ENCODE peak calls at places on chromosomes 16 and 17, in seven cellular contexts. One of them, this sample, is unnamed.
A peak's percentile ranks its signal among the peaks of the same experiment; 100 is the strongest.

GRCh38 chr16:13421726-13422125 is 498.2 kb upstream of the ERCC4 start:
- DNase-seq in CD4-positive, alpha-beta memory T cell: no peak
- DNase-seq in sigmoid colon: no peak
- DNase-seq in upper lobe of left lung: no peak
- DNase-seq in Karpas-422: no peak
- DNase-seq in CD8-positive, alpha-beta T cell: no peak
- DNase-seq in aorta: no peak
- DNase-seq in this sample: no peak

GRCh38 chr16:30115238-30115637 is 1.9 kb upstream of the GDPD3 start:
- DNase-seq in CD4-positive, alpha-beta memory T cell: no peak
- DNase-seq in sigmoid colon: no peak
- DNase-seq in upper lobe of left lung: no peak
- DNase-seq in Karpas-422: no peak
- DNase-seq in CD8-positive, alpha-beta T cell: no peak
- DNase-seq in aorta: no peak
- DNase-seq in this sample: peak; percentile 70

GRCh38 chr16:88430524-88431446 is 22.3 kb upstream of the ZFPM1 start:
- DNase-seq in CD4-positive, alpha-beta memory T cell: peak; percentile 40
- DNase-seq in sigmoid colon: no peak
- DNase-seq in upper lobe of left lung: peak; percentile 90
- DNase-seq in Karpas-422: no peak
- DNase-seq in CD8-positive, alpha-beta T cell: peak; percentile 25
- DNase-seq in aorta: no peak
- DNase-seq in this sample: peak; percentile 42

GRCh38 chr17:68455756-68456528 is 1.4 kb downstream of the WIPI1 start:
- DNase-seq in CD4-positive, alpha-beta memory T cell: no peak
- DNase-seq in sigmoid colon: no peak
- DNase-seq in upper lobe of left lung: no peak
- DNase-seq in Karpas-422: no peak
- DNase-seq in CD8-positive, alpha-beta T cell: no peak
- DNase-seq in aorta: no peak
- DNase-seq in this sample: no peak

GRCh38 chr17:6430769-6431168 is 4.2 kb downstream of the AIPL1 start:
- DNase-seq in CD4-positive, alpha-beta memory T cell: no peak
- DNase-seq in sigmoid colon: no peak
- DNase-seq in upper lobe of left lung: no peak
- DNase-seq in Karpas-422: no peak
- DNase-seq in CD8-positive, alpha-beta T cell: no peak
- DNase-seq in aorta: no peak
- DNase-seq in this sample: no peak

GRCh38 chr16:85686912-85687591 is 1.7 kb downstream of the GINS2 start:
- DNase-seq in CD4-positive, alpha-beta memory T cell: no peak
- DNase-seq in sigmoid colon: no peak
- DNase-seq in upper lobe of left lung: no peak
- DNase-seq in Karpas-422: no peak
- DNase-seq in CD8-positive, alpha-beta T cell: no peak
- DNase-seq in aorta: no peak
- DNase-seq in this sample: no peak

GRCh38 chr17:77695386-77695785 is 263.1 kb upstream of the TNRC6C start:
- DNase-seq in CD4-positive, alpha-beta memory T cell: no peak
- DNase-seq in sigmoid colon: no peak
- DNase-seq in upper lobe of left lung: no peak
- DNase-seq in Karpas-422: no peak
- DNase-seq in CD8-positive, alpha-beta T cell: no peak
- DNase-seq in aorta: peak; percentile 28
- DNase-seq in this sample: no peak

GRCh38 chr17:49217651-49218413 is 7.3 kb downstream of the ABI3 start:
- DNase-seq in CD4-positive, alpha-beta memory T cell: peak; percentile 78
- DNase-seq in sigmoid colon: peak; percentile 75
- DNase-seq in upper lobe of left lung: peak; percentile 86
- DNase-seq in Karpas-422: peak; percentile 63
- DNase-seq in CD8-positive, alpha-beta T cell: peak; percentile 62
- DNase-seq in aorta: no peak
- DNase-seq in this sample: peak; percentile 21

GRCh38 chr17:44900894-44901293 is 1.6 kb upstream of the EFTUD2 start:
- DNase-seq in CD4-positive, alpha-beta memory T cell: no peak
- DNase-seq in sigmoid colon: peak; percentile 83
- DNase-seq in upper lobe of left lung: no peak
- DNase-seq in Karpas-422: no peak
- DNase-seq in CD8-positive, alpha-beta T cell: no peak
- DNase-seq in aorta: peak; percentile 32
- DNase-seq in this sample: no peak

GRCh38 chr17:42129109-42129837 is 6.7 kb downstream of the HSPB9 start:
- DNase-seq in CD4-positive, alpha-beta memory T cell: no peak
- DNase-seq in sigmoid colon: peak; percentile 77
- DNase-seq in upper lobe of left lung: no peak
- DNase-seq in Karpas-422: no peak
- DNase-seq in CD8-positive, alpha-beta T cell: no peak
- DNase-seq in aorta: no peak
- DNase-seq in this sample: no peak

GRCh38 chr17:20310481-20310880 is 156.9 kb downstream of the LGALS9B start:
- DNase-seq in CD4-positive, alpha-beta memory T cell: no peak
- DNase-seq in sigmoid colon: no peak
- DNase-seq in upper lobe of left lung: no peak
- DNase-seq in Karpas-422: no peak
- DNase-seq in CD8-positive, alpha-beta T cell: no peak
- DNase-seq in aorta: no peak
- DNase-seq in this sample: no peak
- H3K4me1 ChIP-seq in CD4-positive, alpha-beta memory T cell: no peaks in the 10 kb centered on the region
- H3K4me1 ChIP-seq in sigmoid colon: no peaks in the 10 kb centered on the region
- H3K4me1 ChIP-seq in upper lobe of left lung: no peaks in the 10 kb centered on the region
- H3K4me1 ChIP-seq in Karpas-422: no peaks in the 10 kb centered on the region
- H3K4me1 ChIP-seq in CD8-positive, alpha-beta T cell: no peaks in the 10 kb centered on the region
- H3K4me1 ChIP-seq in aorta: no peaks in the 10 kb centered on the region
- H3K4me1 ChIP-seq in this sample: no peaks in the 10 kb centered on the region

DNA sequence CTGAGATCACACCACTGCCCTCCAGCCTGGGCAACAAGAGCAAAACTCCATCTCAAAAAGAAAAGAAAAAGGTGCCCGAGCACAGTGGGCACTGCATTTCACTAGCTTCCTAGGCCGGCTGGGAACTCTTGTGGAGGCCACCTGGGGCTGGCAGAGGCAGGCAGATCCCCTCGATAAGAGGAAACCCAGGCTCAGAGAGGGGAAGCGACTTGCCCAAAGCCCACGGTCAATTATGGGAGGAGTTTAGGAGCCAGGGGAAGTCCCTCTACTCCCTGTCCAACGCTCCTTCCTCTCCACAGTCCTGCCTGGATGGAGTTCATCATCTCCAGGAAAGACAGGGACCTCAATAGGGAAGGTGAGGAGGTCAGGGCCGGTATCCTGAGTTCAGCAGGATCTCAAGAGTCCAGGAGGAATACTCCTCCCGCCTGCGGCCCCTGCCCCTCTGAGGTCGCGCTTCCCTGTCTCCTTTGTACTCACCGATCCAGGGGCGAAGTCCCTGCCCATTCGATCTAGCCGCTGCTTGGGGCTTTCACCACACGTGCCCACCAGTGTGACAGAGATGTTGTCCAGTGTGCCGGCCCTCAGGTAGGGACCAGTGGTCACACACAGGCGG is 841 bp downstream of the ALOXE3 start:
- DNase-seq in CD4-positive, alpha-beta memory T cell: no peak
- DNase-seq in sigmoid colon: no peak
- DNase-seq in upper lobe of left lung: no peak
- DNase-seq in Karpas-422: no peak
- DNase-seq in CD8-positive, alpha-beta T cell: no peak
- DNase-seq in aorta: no peak
- DNase-seq in this sample: no peak
- H3K4me3 ChIP-seq in CD4-positive, alpha-beta memory T cell: peak overlapping the region; percentile 97
- H3K4me3 ChIP-seq in sigmoid colon: peak overlapping the region; percentile 49
- H3K4me3 ChIP-seq in upper lobe of left lung: peak overlapping the region; percentile 64
- H3K4me3 ChIP-seq in Karpas-422: peak overlapping the region; percentile 76
- H3K4me3 ChIP-seq in CD8-positive, alpha-beta T cell: peak overlapping the region; percentile 77
- H3K4me3 ChIP-seq in aorta: no peak overlapping the region
- H3K4me3 ChIP-seq in this sample: peak overlapping the region; percentile 7

GRCh38 chr17:50421308-50422031 is 4.5 kb upstream of the ACSF2 start:
- DNase-seq in CD4-positive, alpha-beta memory T cell: peak; percentile 31
- DNase-seq in sigmoid colon: no peak
- DNase-seq in upper lobe of left lung: no peak
- DNase-seq in Karpas-422: peak; percentile 79
- DNase-seq in CD8-positive, alpha-beta T cell: no peak
- DNase-seq in aorta: no peak
- DNase-seq in this sample: peak; percentile 58
- H3K27ac ChIP-seq in CD4-positive, alpha-beta memory T cell: peak overlapping the region; percentile 46
- H3K27ac ChIP-seq in sigmoid colon: peak overlapping the region; percentile 52
- H3K27ac ChIP-seq in upper lobe of left lung: peak overlapping the region; percentile 61
- H3K27ac ChIP-seq in Karpas-422: peak overlapping the region; percentile 89
- H3K27ac ChIP-seq in CD8-positive, alpha-beta T cell: peak overlapping the region; percentile 24
- H3K27ac ChIP-seq in aorta: no peak overlapping the region
- H3K27ac ChIP-seq in this sample: peak overlapping the region; percentile 80

DNA sequence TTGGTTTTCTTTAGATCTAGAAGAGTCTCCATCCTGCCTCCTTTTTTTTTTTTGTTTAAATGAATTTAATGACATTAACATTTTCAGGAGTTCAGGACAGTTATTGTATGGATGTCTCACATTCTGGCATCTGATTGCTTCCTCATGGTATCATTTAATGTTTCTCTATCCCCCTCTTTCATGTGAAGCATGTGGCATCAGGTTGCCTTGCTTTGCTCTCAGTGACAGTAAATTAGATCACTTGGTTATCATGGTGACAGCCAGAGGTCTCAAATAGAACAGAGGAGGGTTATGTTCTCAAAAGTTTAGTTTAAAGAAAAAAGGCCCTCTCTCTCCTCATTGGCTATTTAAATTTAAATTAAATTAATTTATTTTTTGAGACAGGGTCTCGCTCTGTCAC is 74.1 kb downstream of the WWP2 start:
- DNase-seq in CD4-positive, alpha-beta memory T cell: no peak
- DNase-seq in sigmoid colon: no peak
- DNase-seq in upper lobe of left lung: no peak
- DNase-seq in Karpas-422: no peak
- DNase-seq in CD8-positive, alpha-beta T cell: no peak
- DNase-seq in aorta: no peak
- DNase-seq in this sample: no peak
- H3K4me1 ChIP-seq in CD4-positive, alpha-beta memory T cell: no peaks in the 10 kb centered on the region
- H3K4me1 ChIP-seq in sigmoid colon: peaks cover 5% of the 10 kb centered on the region
- H3K4me1 ChIP-seq in upper lobe of left lung: peaks cover 40% of the 10 kb centered on the region
- H3K4me1 ChIP-seq in Karpas-422: peaks cover 11% of the 10 kb centered on the region
- H3K4me1 ChIP-seq in CD8-positive, alpha-beta T cell: no peaks in the 10 kb centered on the region
- H3K4me1 ChIP-seq in aorta: peaks cover 5% of the 10 kb centered on the region
- H3K4me1 ChIP-seq in this sample: no peaks in the 10 kb centered on the region

GRCh38 chr16:3152273-3153076 is 17.6 kb downstream of the ZNF213 start:
- DNase-seq in CD4-positive, alpha-beta memory T cell: peak; percentile 74
- DNase-seq in sigmoid colon: peak; percentile 96
- DNase-seq in upper lobe of left lung: peak; percentile 36
- DNase-seq in Karpas-422: peak; percentile 94
- DNase-seq in CD8-positive, alpha-beta T cell: peak; percentile 58
- DNase-seq in aorta: peak; percentile 94
- DNase-seq in this sample: peak; percentile 82
- H3K4me3 ChIP-seq in CD4-positive, alpha-beta memory T cell: peak overlapping the region; percentile 54
- H3K4me3 ChIP-seq in sigmoid colon: peak overlapping the region; percentile 41
- H3K4me3 ChIP-seq in upper lobe of left lung: peak overlapping the region; percentile 48
- H3K4me3 ChIP-seq in Karpas-422: peak overlapping the region; percentile 53
- H3K4me3 ChIP-seq in CD8-positive, alpha-beta T cell: peak overlapping the region; percentile 33
- H3K4me3 ChIP-seq in aorta: no peak overlapping the region
- H3K4me3 ChIP-seq in this sample: peak overlapping the region; percentile 29